ENCODE peak calls at places on chromosomes 16 and 17, in six cellular contexts. V is testis, A is right lobe of liver, W is upper lobe of right lung, R is PC-3, Q is tibial nerve. C is an unnamed sample.

GRCh38 chr17:9021158-9021984 is at the start of gene NTN1:
- DNase-seq in V (peak; percentile 40), A (peak; percentile 68), W (peak; percentile 72), R (peak; percentile 17), Q (peak; percentile 39), C (peak; percentile 80)

GRCh38 chr17:35764123-35764991 is 3.7 kb downstream of the C17orf50 start:
- DNase-seq in V (peak; percentile 88), A (peak; percentile 90), W (peak; percentile 95), R (peak; percentile 90), Q (peak; percentile 69), C (peak; percentile 91)

GRCh38 chr16:89156740-89157645 is 14.6 kb upstream of the CDH15 start:
- DNase-seq in V (no peak), A (no peak), W (no peak), R (no peak), Q (no peak), C (no peak)

GRCh38 chr16:31496670-31497069 is 11.5 kb downstream of the RUSF1 start:
- DNase-seq in V (no peak), A (no peak), W (peak; percentile 85), R (no peak), Q (no peak), C (no peak)

GRCh38 chr17:68396226-68396780 is 61.0 kb downstream of the WIPI1 start:
- DNase-seq in V (no peak), A (no peak), W (no peak), R (no peak), Q (no peak), C (peak; percentile 19)

GRCh38 chr16:4915226-4915761 is 21.7 kb downstream of the PPL start:
- DNase-seq in V (no peak), A (no peak), W (no peak), R (peak; percentile 20), Q (no peak), C (peak; percentile 60)

GRCh38 chr16:85286066-85286712 is 173.9 kb upstream of the CIBAR2 start:
- DNase-seq in V (peak; percentile 86), A (peak; percentile 84), W (no peak), R (no peak), Q (peak; percentile 72), C (peak; percentile 89)

GRCh38 chr17:55413825-55414489 is 7.7 kb downstream of the MMD start:
- DNase-seq in V (no peak), A (no peak), W (no peak), R (no peak), Q (no peak), C (no peak)

GRCh38 chr16:3158498-3159314 is 23.9 kb downstream of the ZNF213 start:
- DNase-seq in V (peak; percentile 69), A (peak; percentile 94), W (peak; percentile 95), R (peak; percentile 83), Q (peak; percentile 86), C (peak; percentile 95)

GRCh38 chr17:39144414-39144813 is 7.0 kb downstream of the PLXDC1 start:
- DNase-seq in V (peak; percentile 68), A (no peak), W (peak; percentile 92), R (peak; percentile 22), Q (peak; percentile 94), C (peak; percentile 98)
- TF ChIP-seq CTCF in V (no peak), A (no peak), W (no peak), R (no peak), Q (no peak), C (no peak)

DNA sequence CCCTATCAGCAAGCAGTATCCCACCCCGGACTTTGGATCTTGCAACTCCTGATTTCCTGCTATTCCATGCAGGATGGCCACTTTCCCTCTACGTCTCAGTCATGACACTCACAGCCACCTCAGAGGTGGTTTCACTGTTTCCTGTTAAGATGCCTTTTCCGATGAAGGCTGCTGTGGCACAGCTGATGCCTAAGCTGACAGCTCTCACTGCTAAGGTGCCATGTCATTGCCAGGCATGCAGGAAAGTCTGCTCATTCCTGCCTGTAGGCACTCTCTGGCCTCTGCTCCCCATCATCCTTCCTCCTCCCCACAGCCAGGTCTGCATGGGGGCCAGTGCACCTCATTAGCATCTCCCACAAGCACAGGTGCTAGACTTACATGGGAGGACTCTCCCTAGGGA is 173.0 kb downstream of the CBLN1 start:
- DNase-seq in V (no peak), A (no peak), W (no peak), R (no peak), Q (no peak), C (no peak)
- H3K27me3 ChIP-seq in V (no peaks in the 10 kb centered on the region), A (no peaks in the 10 kb centered on the region), W (no peaks in the 10 kb centered on the region), R (peaks cover 43% of the 10 kb centered on the region), Q (no peaks in the 10 kb centered on the region), C (no peaks in the 10 kb centered on the region)

GRCh38 chr17:78185981-78186688 is 717 bp downstream of the TK1 start:
- DNase-seq in V (no peak), A (no peak), W (peak; percentile 73), R (peak; percentile 57), Q (no peak), C (no peak)

GRCh38 chr17:78184311-78184710 is 2.5 kb downstream of the TK1 start:
- DNase-seq in V (peak; percentile 47), A (no peak), W (no peak), R (no peak), Q (no peak), C (peak; percentile 85)

GRCh38 chr17:78182504-78182903 is 4.3 kb downstream of the TK1 start:
- DNase-seq in V (no peak), A (no peak), W (no peak), R (no peak), Q (no peak), C (no peak)

GRCh38 chr17:78186689-78187595 is at the start of the genes AFMID and TK1:
- DNase-seq in V (peak; percentile 97), A (peak; percentile 98), W (peak; percentile 98), R (peak; percentile 100), Q (peak; percentile 91), C (peak; percentile 97)

DNA sequence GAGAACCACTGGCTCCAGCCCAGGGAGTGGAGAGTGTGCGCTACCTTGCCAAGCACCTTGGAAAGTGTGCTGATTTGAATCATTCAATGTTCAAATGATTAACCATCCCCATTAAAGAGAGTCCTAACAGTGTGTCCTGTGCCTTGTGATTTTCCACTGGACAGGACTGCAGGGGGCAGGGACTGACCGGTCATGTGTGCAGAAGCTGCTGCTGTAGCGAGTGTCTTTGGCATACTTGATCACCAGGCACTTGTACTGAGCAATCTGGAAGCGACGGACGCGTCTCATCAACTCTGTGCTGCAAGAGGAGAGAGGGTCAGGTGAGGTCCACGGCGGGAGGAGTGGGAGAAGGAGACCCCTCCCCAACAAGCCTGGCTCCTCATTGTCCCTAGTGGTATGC is 2.0 kb downstream of the TK1 start:
- DNase-seq in V (no peak), A (peak; percentile 62), W (no peak), R (no peak), Q (no peak), C (no peak)
- H3K4me1 ChIP-seq in V (peaks cover 16% of the 10 kb centered on the region), A (peaks cover 40% of the 10 kb centered on the region), W (peaks cover 19% of the 10 kb centered on the region), R (peaks cover 24% of the 10 kb centered on the region), Q (peaks cover 51% of the 10 kb centered on the region), C (no peaks in the 10 kb centered on the region)

GRCh38 chr17:33521784-33522183 is 228.7 kb upstream of the ASIC2 start:
- DNase-seq in V (peak; percentile 59), A (peak; percentile 67), W (no peak), R (peak; percentile 11), Q (no peak), C (no peak)
- TF ChIP-seq CTCF in V (no peak), A (no peak), W (peak; percentile 27), R (peak; percentile 53), Q (no peak), C (no peak)

DNA sequence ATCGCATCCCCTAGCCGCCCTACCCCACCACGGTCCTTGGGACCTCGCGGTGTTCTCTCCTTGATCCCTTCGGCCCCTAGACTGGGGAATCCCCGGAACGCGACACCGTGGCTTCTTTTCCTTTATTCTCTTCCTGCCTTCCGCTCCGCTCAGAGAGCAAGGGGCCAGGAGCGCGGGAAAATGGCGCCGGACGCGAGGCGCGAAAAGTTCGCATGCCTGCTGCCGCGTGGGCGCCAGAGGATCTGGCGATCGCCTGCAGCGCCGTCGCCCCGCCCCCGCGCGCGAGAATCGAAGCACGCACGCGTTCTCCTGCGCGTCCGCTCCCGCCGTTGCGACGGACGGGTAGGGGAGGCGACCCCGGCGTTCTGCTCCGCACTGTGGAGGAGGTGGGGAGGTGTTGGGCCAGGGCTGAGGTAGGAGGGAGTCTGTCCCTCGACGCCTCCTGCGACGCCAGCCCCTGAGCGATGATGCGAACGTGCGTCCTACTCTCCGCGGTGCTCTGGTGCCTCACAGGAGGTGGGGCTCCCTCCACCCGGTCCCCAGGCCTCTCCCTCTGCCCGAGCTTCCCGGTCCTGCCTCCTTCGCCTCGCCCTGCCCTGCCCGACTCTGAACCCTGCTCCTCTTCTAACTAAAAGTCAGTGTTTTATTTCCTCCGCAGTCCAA is at the start of gene ZPBP2:
- DNase-seq in V (peak; percentile 50), A (no peak), W (peak; percentile 59), R (no peak), Q (no peak), C (no peak)
- H3K27me3 ChIP-seq in V (peaks cover 3% of the 10 kb centered on the region), A (no peaks in the 10 kb centered on the region), W (peaks cover 32% of the 10 kb centered on the region), R (peaks cover 35% of the 10 kb centered on the region), Q (peaks cover 71% of the 10 kb centered on the region), C (peaks cover 42% of the 10 kb centered on the region)

GRCh38 chr17:7047566-7047965 is 3.7 kb upstream of the SLC16A11 start:
- DNase-seq in V (no peak), A (no peak), W (no peak), R (peak; percentile 30), Q (no peak), C (no peak)

GRCh38 chr17:7043544-7044268 is at the start of gene SLC16A11:
- DNase-seq in V (peak; percentile 54), A (peak; percentile 57), W (peak; percentile 83), R (no peak), Q (no peak), C (no peak)

GRCh38 chr17:7046127-7046724 is 2.3 kb upstream of the SLC16A11 start:
- DNase-seq in V (no peak), A (peak; percentile 46), W (peak; percentile 94), R (peak; percentile 86), Q (no peak), C (no peak)

GRCh38 chr17:7043195-7043543 is 723 bp downstream of the SLC16A11 start:
- DNase-seq in V (no peak), A (peak; percentile 58), W (peak; percentile 72), R (no peak), Q (no peak), C (no peak)

DNA sequence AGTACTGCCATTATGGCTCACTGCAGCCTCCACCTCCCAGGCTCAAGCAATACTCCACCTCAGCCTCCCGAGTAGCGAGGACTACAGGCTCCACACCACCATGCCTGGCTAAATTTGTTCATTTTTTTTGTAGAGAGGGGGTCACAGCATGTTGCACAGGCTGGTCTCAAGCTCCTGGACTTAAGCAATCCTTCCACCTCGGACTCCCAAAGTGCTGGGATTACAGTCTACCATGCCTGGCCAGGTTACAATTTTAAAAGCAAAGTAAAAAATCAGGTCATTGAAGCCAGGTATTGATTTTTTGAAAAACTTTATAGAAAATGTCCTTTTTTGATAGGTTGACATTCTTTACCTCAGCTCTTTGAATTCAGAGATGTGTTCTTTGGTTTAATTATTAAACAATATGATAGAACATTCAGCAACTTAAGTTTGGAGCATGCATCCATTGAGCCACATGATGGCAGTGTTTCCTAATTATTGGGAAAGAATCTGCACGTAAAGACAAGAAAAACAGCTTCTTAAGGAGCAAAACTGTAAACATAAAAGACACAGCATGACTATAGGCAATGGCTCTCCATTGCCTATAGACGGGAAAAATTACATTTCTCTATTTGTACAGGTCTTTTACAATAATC is 1.7 kb upstream of the SLC16A11 start:
- DNase-seq in V (peak; percentile 69), A (no peak), W (no peak), R (peak; percentile 82), Q (no peak), C (no peak)
- H3K4me1 ChIP-seq in V (peaks cover 33% of the 10 kb centered on the region), A (peaks cover 53% of the 10 kb centered on the region), W (peaks cover 37% of the 10 kb centered on the region), R (peaks cover 33% of the 10 kb centered on the region), Q (peaks cover 43% of the 10 kb centered on the region), C (no peaks in the 10 kb centered on the region)

GRCh38 chr16:69937465-69937951 is 13.6 kb upstream of the CLEC18A start:
- DNase-seq in V (peak; percentile 38), A (no peak), W (no peak), R (peak; percentile 20), Q (no peak), C (no peak)
- TF ChIP-seq CTCF in V (no peak), A (no peak), W (no peak), R (peak; percentile 59), Q (no peak), C (no peak)